ENCODE peak calls at places on chromosomes 12 and 14, in five cellular contexts. Z is tibial nerve, H is colonic mucosa, P is spleen, S is kidney. C is an unnamed sample.

GRCh38 chr12:12158858-12159257 is 88.1 kb downstream of the BCL2L14 start:
- DNase-seq in S (no peak), Z (no peak), P (no peak), H (no peak), C (no peak)

GRCh38 chr14:39491134-39491541 is 58.9 kb upstream of the FBXO33 start:
- DNase-seq in S (no peak), P (no peak), H (no peak), Z (no peak), C (no peak)

GRCh38 chr14:100849432-100849831 is 23.5 kb downstream of the MEG3 start:
- DNase-seq in Z (no peak), H (no peak), P (no peak), S (no peak), C (no peak)

GRCh38 chr12:54033106-54033979 is 493 bp downstream of the HOXC5 start:
- DNase-seq in Z (no peak), P (no peak), S (peak), H (no peak), C (no peak)

GRCh38 chr14:68379510-68380303 is 413.2 kb downstream of the ZFP36L1 start:
- DNase-seq in P (no peak), Z (no peak), H (peak), S (no peak), C (no peak)

GRCh38 chr14:103056322-103057027 is 874 bp downstream of the CDC42BPB start:
- DNase-seq in H (peak), P (peak), S (peak), Z (no peak), C (no peak)

GRCh38 chr12:76006028-76006916 is 25.3 kb downstream of the PHLDA1 start:
- DNase-seq in P (no peak), Z (no peak), S (no peak), H (no peak), C (no peak)

GRCh38 chr12:74903522-74903921 is 306.1 kb downstream of the KCNC2 start:
- DNase-seq in Z (no peak), P (no peak), S (no peak), H (no peak), C (no peak)

DNA sequence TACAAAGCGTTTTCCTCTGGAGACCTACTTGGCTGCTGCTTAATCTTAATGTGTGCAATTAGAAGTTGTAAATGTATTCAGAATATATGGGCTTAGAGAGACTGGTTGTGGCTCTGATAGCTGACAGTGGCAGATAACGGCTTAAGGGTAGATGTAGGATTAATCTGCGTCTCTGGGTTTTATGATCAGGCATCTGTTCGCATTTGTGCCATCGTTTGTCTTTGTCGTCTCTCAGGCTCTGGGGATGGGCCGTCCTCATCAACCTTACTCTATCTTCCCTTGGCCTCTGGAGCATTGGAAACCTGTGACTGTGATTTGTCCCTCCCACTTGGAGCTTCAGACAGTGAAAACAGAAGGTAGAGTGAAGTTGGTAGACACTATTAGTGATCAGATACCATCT is 65.6 kb downstream of the GLT1D1 start:
- DNase-seq in P (no peak), Z (no peak), H (no peak), S (no peak), C (no peak)
- H3K27ac ChIP-seq in P (no peak), Z (no peak), H (no peak), S (no peak), C (no peak)

GRCh38 chr12:15240898-15241297 is 19.7 kb upstream of the RERG start:
- DNase-seq in Z (no peak), S (no peak), P (no peak), H (no peak), C (no peak)
- H3K27ac ChIP-seq in Z (no peak), S (no peak), P (no peak), H (no peak), C (no peak)

GRCh38 chr14:70666364-70666691 is 24.6 kb downstream of the TTC9 start:
- DNase-seq in S (no peak), H (no peak), Z (no peak), P (no peak), C (no peak)
- H3K27ac ChIP-seq in S (no peak), H (no peak), Z (no peak), P (peak), C (no peak)

DNA sequence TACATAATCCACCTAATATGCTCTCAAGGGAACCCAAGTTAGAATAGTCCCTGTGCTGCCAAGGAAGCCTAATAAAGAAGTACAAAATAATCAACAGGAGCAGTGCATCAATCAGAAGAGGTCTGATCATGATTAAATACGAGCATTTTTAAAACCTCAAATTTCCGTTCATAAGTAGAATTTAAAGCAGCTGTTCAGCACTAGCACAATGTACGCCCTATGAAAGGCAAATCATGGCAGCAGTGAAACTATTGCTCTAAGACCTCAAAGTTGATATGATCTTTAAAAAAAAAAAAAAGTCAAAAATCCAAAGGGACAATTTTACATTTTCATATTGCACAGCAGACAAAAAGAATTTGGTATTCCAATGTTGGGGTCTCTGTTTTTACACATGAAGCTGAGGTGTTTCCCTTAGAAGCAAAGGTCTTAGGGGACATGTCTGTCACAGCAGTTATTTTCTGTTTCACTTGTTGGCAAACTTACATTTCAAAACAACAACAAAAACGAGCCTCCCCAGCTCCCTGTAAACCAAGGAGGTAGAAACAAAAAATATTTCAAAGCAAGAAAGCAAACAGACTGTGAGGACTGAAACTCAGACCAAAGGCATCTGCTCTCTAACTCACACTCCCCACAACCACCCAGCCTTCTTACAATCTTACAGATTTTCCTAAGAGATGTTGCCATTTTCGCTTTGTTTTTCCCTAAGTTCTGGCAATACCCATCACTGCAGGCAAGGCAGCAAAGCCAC is 28.2 kb downstream of the SOX5 start:
- DNase-seq in P (no peak), S (no peak), Z (no peak), H (no peak), C (no peak)
- H3K27ac ChIP-seq in P (peak), S (no peak), Z (peak), H (no peak), C (no peak)

GRCh38 chr14:71629765-71630502 is 302.3 kb upstream of the RGS6 start:
- DNase-seq in Z (no peak), P (no peak), S (no peak), H (no peak), C (no peak)
- H3K27ac ChIP-seq in Z (no peak), P (no peak), S (no peak), H (no peak), C (no peak)

DNA sequence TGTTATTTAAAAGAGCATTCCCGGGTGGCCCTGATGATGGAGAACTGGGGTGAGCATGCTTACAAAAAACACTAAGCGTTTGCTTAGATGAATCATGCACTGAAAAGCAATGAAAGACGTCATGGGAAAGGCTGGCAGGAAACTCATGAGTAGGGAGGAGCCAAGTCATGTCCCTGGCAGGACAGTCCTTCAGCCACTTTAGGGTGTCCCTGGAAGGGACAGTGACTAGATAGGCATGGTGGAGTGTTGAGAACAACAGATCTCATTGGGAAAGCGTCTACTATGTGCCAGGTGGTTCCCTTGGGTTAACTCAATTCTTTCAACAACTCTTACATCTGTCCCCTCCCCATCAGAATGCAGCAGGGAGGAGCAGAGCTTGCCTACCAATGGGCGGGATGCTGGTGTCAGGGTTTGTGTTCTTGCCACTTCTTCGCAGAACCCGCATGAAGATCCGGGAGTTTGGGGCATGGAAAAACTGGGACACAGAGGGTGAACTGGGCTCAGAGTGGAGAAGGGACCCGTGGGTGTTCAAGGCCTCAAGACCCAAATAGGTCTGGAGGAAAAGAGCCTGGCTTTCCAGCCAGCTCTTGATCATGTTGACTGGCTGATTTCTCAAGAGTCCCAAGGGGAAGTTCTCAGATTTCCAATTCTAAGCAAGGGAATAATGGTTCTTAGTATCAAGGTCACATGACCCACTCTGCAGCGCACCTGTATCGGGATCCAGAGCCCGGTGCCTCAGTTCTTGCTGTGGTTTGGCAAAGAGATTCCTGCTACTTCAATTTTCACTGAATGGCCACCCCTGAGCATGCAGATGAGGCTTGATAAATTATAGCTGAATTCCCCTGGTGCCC is 653.9 kb upstream of the TBX3 start:
- DNase-seq in S (no peak), Z (peak), P (no peak), H (peak), C (peak)
- H3K27ac ChIP-seq in S (no peak), Z (no peak), P (no peak), H (no peak), C (peak)

C was measured in thoracic aorta.